ENCODE peak calls at places on chromosomes 7 and 10, in nine cellular contexts. X is brain microvascular endothelial cell; Z is IMR-90; F is kidney; B is mucosa of descending colon; E is type B pancreatic cell; A is choroid plexus epithelial cell; M is CD4-positive, alpha-beta T cell; G is HFF-Myc. N is an unnamed sample.

GRCh38 chr7:137874390-137874789 is 27.6 kb upstream of the DGKI start:
- DNase-seq in E (no peak), B (no peak), G (no peak), Z (peak), F (no peak), A (peak), X (peak), M (no peak), N (no peak)

GRCh38 chr10:128863411-128863810 is 603.6 kb upstream of the MGMT start:
- DNase-seq in E (no peak), X (no peak), B (no peak), M (no peak), G (no peak), A (no peak), Z (no peak), F (no peak), N (no peak)

GRCh38 chr10:128627811-128628210 is 501.6 kb upstream of the MKI67 start:
- DNase-seq in M (no peak), B (no peak), A (no peak), E (no peak), X (no peak), F (no peak), Z (no peak), G (no peak), N (no peak)

GRCh38 chr10:87619705-87620104 is 40.0 kb upstream of the PAPSS2 start:
- DNase-seq in X (no peak), B (no peak), A (peak), M (no peak), E (no peak), F (no peak), Z (peak), G (no peak), N (no peak)

GRCh38 chr10:114458955-114459354 is 54.7 kb upstream of the AFAP1L2 start:
- DNase-seq in F (no peak), E (no peak), Z (peak), M (no peak), G (no peak), A (peak), B (peak), X (peak), N (peak)

GRCh38 chr10:119723624-119724023 is 2.2 kb upstream of the INPP5F start:
- DNase-seq in E (no peak), G (no peak), B (no peak), Z (no peak), F (no peak), A (no peak), M (no peak), X (no peak), N (no peak)

GRCh38 chr7:82722946-82723345 is 279.4 kb upstream of the CACNA2D1 start:
- DNase-seq in B (no peak), X (no peak), Z (no peak), E (no peak), G (no peak), F (no peak), A (no peak), M (no peak), N (no peak)

GRCh38 chr7:128323489-128324362 is 20.0 kb downstream of the RBM28 start:
- DNase-seq in B (no peak), G (no peak), E (no peak), X (no peak), M (no peak), F (no peak), Z (peak), A (no peak), N (no peak)

GRCh38 chr10:50552771-50553535 is 70.8 kb downstream of the SGMS1 start:
- DNase-seq in B (no peak), A (peak), X (peak), F (no peak), Z (peak), M (no peak), G (no peak), E (no peak), N (peak)

GRCh38 chr7:109637428-109637827 is 1067.8 kb downstream of the DNAJB9 start:
- DNase-seq in F (no peak), B (no peak), Z (no peak), E (no peak), G (no peak), M (no peak), X (no peak), A (no peak), N (no peak)

GRCh38 chr10:101485681-101486554 is 102.1 kb downstream of the POLL start:
- DNase-seq in M (no peak), F (peak), X (no peak), A (peak), B (no peak), Z (no peak), G (no peak), E (no peak), N (no peak)

GRCh38 chr10:8404721-8405120 is 350.2 kb downstream of the GATA3 start:
- DNase-seq in G (no peak), Z (no peak), E (no peak), B (no peak), M (peak), X (no peak), A (no peak), F (no peak), N (peak)

GRCh38 chr10:3759397-3759796 is 25.6 kb downstream of the KLF6 start:
- DNase-seq in F (no peak), M (no peak), B (no peak), E (no peak), G (no peak), A (no peak), Z (no peak), X (no peak), N (no peak)

GRCh38 chr10:3757250-3757637 is 27.8 kb downstream of the KLF6 start:
- DNase-seq in B (no peak), F (no peak), E (no peak), Z (no peak), A (no peak), M (no peak), X (no peak), G (no peak), N (peak)

GRCh38 chr10:3760083-3760482 is 24.9 kb downstream of the KLF6 start:
- DNase-seq in Z (no peak), M (no peak), B (no peak), X (no peak), G (no peak), F (no peak), A (no peak), E (no peak), N (no peak)

GRCh38 chr10:3757638-3758490 is 27.1 kb downstream of the KLF6 start:
- DNase-seq in B (no peak), Z (no peak), X (no peak), G (no peak), F (no peak), E (no peak), A (peak), M (peak), N (peak)

GRCh38 chr10:3758491-3758970 is 26.5 kb downstream of the KLF6 start:
- DNase-seq in E (no peak), Z (no peak), A (no peak), M (no peak), F (no peak), B (no peak), G (no peak), X (no peak), N (no peak)
- TF ChIP-seq CTCF in E (no peak), Z (no peak), A (no peak), M (no peak), F (no peak), B (no peak), G (no peak), X (no peak), N (no peak)

GRCh38 chr10:43396061-43396927 is 12.7 kb downstream of the HNRNPF start:
- DNase-seq in Z (peak), X (peak), M (peak), A (peak), F (peak), G (no peak), B (peak), E (peak), N (peak)
- TF ChIP-seq CTCF in Z (no peak), X (no peak), M (no peak), A (no peak), F (no peak), G (no peak), B (no peak), E (no peak), N (no peak)

GRCh38 chr7:2145835-2146580 is 86.7 kb downstream of the MAD1L1 start:
- DNase-seq in F (no peak), B (no peak), X (no peak), M (no peak), Z (no peak), G (no peak), A (no peak), E (no peak), N (no peak)

GRCh38 chr7:2146676-2147472 is 85.9 kb downstream of the MAD1L1 start:
- DNase-seq in G (no peak), X (no peak), F (no peak), E (no peak), B (no peak), M (no peak), A (no peak), Z (no peak), N (no peak)

GRCh38 chr7:2148814-2149213 is 83.9 kb downstream of the MAD1L1 start:
- DNase-seq in M (no peak), E (no peak), F (no peak), X (no peak), A (no peak), B (no peak), G (no peak), Z (no peak), N (no peak)

GRCh38 chr7:2149672-2150444 is 82.9 kb downstream of the MAD1L1 start:
- DNase-seq in M (no peak), E (no peak), B (no peak), X (no peak), A (no peak), Z (no peak), F (peak), G (no peak), N (no peak)

GRCh38 chr7:2148189-2148588 is 84.6 kb downstream of the MAD1L1 start:
- DNase-seq in B (no peak), F (no peak), E (no peak), A (no peak), G (no peak), M (no peak), Z (no peak), X (no peak), N (no peak)
- TF ChIP-seq CTCF in B (no peak), F (no peak), E (no peak), A (peak), G (peak), M (no peak), Z (no peak), X (peak), N (peak)

DNA sequence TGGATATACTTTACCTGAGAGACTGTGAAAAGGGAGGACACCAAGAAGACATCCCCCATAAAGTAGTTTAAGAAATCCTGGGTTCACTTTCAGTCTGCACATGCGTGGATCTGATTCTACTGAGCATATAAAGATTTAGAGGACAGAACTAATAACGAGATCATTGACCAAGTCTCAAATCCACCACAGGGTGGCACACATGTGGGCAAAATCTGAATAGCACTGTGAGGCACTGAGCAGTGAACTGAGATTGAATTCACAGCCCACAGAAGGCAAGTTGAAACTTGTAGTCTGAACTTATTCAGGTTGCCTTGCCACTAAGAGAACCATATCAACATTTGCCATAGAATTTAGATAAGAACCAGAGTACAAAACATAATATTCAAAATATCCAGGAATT is 818.6 kb downstream of the GRID1 start:
- DNase-seq in X (peak), E (no peak), B (peak), A (peak), M (peak), Z (no peak), G (peak), F (no peak), N (peak)
- TF ChIP-seq CTCF in X (peak), E (peak), B (peak), A (peak), M (peak), Z (no peak), G (no peak), F (peak), N (peak)

DNA sequence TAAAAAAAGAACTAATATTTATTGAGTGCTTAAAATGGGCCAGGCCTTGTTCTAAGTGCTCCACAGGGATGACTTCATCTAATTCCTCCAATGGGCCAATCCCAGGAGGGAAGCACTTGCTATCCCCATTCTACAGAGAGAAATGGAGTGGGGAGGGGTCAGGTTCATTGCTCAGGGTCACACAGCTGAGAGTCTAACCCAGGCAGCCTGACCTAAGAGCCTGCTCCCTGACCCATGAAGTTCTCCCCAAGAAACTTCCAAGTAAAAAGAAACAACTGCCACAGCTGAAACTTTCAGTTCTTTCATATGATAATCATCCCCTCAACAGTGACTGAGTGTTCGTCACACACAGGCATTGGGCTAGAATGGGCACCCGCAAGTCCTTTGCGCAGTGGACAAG is 39.8 kb downstream of the BEND7 start:
- DNase-seq in F (no peak), G (no peak), A (no peak), B (no peak), Z (no peak), E (no peak), M (no peak), X (no peak), N (no peak)
- TF ChIP-seq CTCF in F (no peak), G (no peak), A (no peak), B (no peak), Z (no peak), E (no peak), M (no peak), X (no peak), N (no peak)

GRCh38 chr7:159045839-159046238 is 98.8 kb downstream of the VIPR2 start:
- DNase-seq in X (no peak), F (no peak), A (no peak), M (no peak), B (no peak), E (no peak), Z (no peak), G (no peak), N (no peak)
- TF ChIP-seq CTCF in X (no peak), F (no peak), A (no peak), M (no peak), B (no peak), E (no peak), Z (no peak), G (no peak), N (no peak)

GRCh38 chr10:117175215-117175900 is 21.9 kb upstream of the KCNK18 start:
- DNase-seq in E (no peak), B (peak), X (no peak), M (peak), Z (no peak), G (no peak), F (peak), A (no peak), N (no peak)
- TF ChIP-seq CTCF in E (peak), B (peak), X (no peak), M (peak), Z (no peak), G (no peak), F (no peak), A (no peak), N (no peak)

DNA sequence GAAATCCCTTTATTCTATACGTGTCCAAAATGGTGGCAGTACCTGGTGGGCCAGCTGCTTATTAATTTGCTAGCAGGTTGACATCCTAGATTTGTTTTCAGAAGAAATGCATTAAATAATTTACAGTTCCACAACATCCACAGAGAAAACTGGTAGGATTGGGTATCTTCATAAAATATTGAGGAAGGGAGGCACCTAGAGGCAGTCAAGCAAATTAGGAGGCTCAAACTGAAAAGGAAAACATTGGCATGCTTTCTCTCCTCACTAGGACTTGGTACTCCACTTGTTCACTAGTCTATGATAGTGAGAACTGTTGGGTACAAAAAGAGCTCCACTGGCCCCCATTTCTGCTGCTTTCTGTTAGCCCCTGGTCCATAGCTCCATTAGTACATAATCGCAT is 18.3 kb upstream of the LRGUK start:
- DNase-seq in E (no peak), A (peak), B (no peak), G (no peak), Z (no peak), X (no peak), M (no peak), F (no peak), N (no peak)
- TF ChIP-seq CTCF in E (no peak), A (peak), B (no peak), G (no peak), Z (no peak), X (peak), M (no peak), F (no peak), N (no peak)